ENCODE peak calls at places on chromosome 19, in six cellular contexts. I is fibroblast of pulmonary artery, E is left lung, J is cardiac fibroblast, X is WERI-Rb-1, A is heart left ventricle. T is an unnamed sample.

GRCh38 chr19:18322318-18322758 is 538 bp downstream of the LSM4 start:
- DNase-seq in J (peak), E (no peak), I (peak), X (peak), A (no peak), T (no peak)

GRCh38 chr19:45834970-45835369 is 19.9 kb upstream of the RSPH6A start:
- DNase-seq in A (peak), I (no peak), X (no peak), J (no peak), E (no peak), T (no peak)

GRCh38 chr19:9187191-9187590 is 8.4 kb downstream of the OR7D2 start:
- DNase-seq in I (no peak), X (no peak), A (no peak), J (no peak), E (no peak), T (no peak)

GRCh38 chr19:45187421-45188100 is 9.0 kb downstream of the BLOC1S3 start:
- DNase-seq in A (peak), E (no peak), J (peak), X (no peak), I (peak), T (no peak)

GRCh38 chr19:42601811-42602443 is 7.2 kb upstream of the CEACAM8 start:
- DNase-seq in A (no peak), J (peak), I (peak), X (no peak), E (no peak), T (no peak)

GRCh38 chr19:38442736-38443135 is 9.2 kb downstream of the RYR1 start:
- DNase-seq in X (no peak), A (no peak), J (no peak), I (no peak), E (no peak), T (no peak)

GRCh38 chr19:47107953-47108746 is 5.4 kb downstream of the ZC3H4 start:
- DNase-seq in E (no peak), A (no peak), J (peak), X (no peak), I (no peak), T (no peak)

GRCh38 chr19:29532956-29533355 is 7.2 kb downstream of the VSTM2B start:
- DNase-seq in J (no peak), I (no peak), X (no peak), A (peak), E (no peak), T (no peak)

GRCh38 chr19:54063350-54064078 is at the start of gene VSTM1:
- DNase-seq in E (peak), I (no peak), X (no peak), A (no peak), J (no peak), T (no peak)

GRCh38 chr19:30168760-30169159 is 203.4 kb upstream of the ZNF536 start:
- DNase-seq in A (no peak), X (no peak), J (no peak), I (no peak), E (no peak), T (no peak)

GRCh38 chr19:28486934-28487333 is 726.0 kb downstream of the UQCRFS1 start:
- DNase-seq in X (no peak), A (no peak), E (no peak), I (no peak), J (no peak), T (no peak)

GRCh38 chr19:19568802-19569756 is 31.0 kb downstream of the CILP2 start:
- DNase-seq in J (peak), E (no peak), I (peak), A (no peak), X (no peak), T (no peak)

GRCh38 chr19:30811397-30812098 is 439.4 kb downstream of the ZNF536 start:
- DNase-seq in J (no peak), X (no peak), I (no peak), E (no peak), A (no peak), T (no peak)

GRCh38 chr19:28737021-28737525 is 475.9 kb downstream of the UQCRFS1 start:
- DNase-seq in A (no peak), J (peak), X (no peak), I (peak), E (no peak), T (no peak)

GRCh38 chr19:31648347-31648746 is 299.1 kb upstream of the TSHZ3 start:
- DNase-seq in I (no peak), X (no peak), J (peak), E (no peak), A (no peak), T (no peak)

GRCh38 chr19:32599736-32600157 is 18.8 kb downstream of the PDCD5 start:
- DNase-seq in A (no peak), I (peak), X (peak), E (no peak), J (peak), T (peak)

GRCh38 chr19:18397242-18398202 is at the start of gene LRRC25:
- DNase-seq in A (no peak), J (no peak), X (no peak), E (peak), I (no peak), T (no peak)

GRCh38 chr19:12715929-12716328 is 7.8 kb downstream of the TNPO2 start:
- DNase-seq in E (no peak), I (no peak), X (no peak), A (no peak), J (no peak), T (no peak)

GRCh38 chr19:28977826-28978225 is 235.1 kb downstream of the UQCRFS1 start:
- DNase-seq in X (no peak), E (no peak), J (no peak), A (no peak), I (no peak), T (no peak)

GRCh38 chr19:16441661-16442071 is 30.1 kb downstream of the EPS15L1 start:
- DNase-seq in J (peak), E (peak), A (no peak), I (no peak), X (peak), T (no peak)

GRCh38 chr19:42606660-42607351 is 12.1 kb upstream of the CEACAM8 start:
- DNase-seq in E (peak), I (peak), J (peak), X (peak), A (peak), T (peak)

GRCh38 chr19:19040417-19040816 is 7.0 kb downstream of the ARMC6 start:
- DNase-seq in E (peak), I (peak), J (peak), A (no peak), X (no peak), T (no peak)

GRCh38 chr19:8069116-8069973 is 16.8 kb downstream of the CCL25 start:
- DNase-seq in J (no peak), E (peak), X (peak), I (no peak), A (no peak), T (peak)

GRCh38 chr19:32287811-32288227 is 57.6 kb upstream of the ZNF507 start:
- DNase-seq in I (peak), E (no peak), J (peak), X (peak), A (peak), T (no peak)

GRCh38 chr19:58563034-58563573 is 4.7 kb upstream of the UBE2M start:
- DNase-seq in E (no peak), J (peak), I (peak), X (peak), A (peak), T (no peak)

GRCh38 chr19:48926909-48927308 is 6.6 kb upstream of the DHDH start:
- DNase-seq in I (peak), E (no peak), A (no peak), J (peak), X (no peak), T (no peak)

GRCh38 chr19:12867120-12868099 is 13.8 kb downstream of the DNASE2 start:
- DNase-seq in I (peak), X (no peak), J (peak), E (peak), A (peak), T (no peak)

GRCh38 chr19:13430790-13431582 is 75.3 kb downstream of the CACNA1A start:
- DNase-seq in A (no peak), I (peak), E (no peak), J (peak), X (peak), T (no peak)

GRCh38 chr19:48249502-48250014 is 6.2 kb downstream of the CARD8 start:
- DNase-seq in A (peak), E (no peak), I (peak), X (no peak), J (peak), T (peak)

GRCh38 chr19:55643003-55643732 is at the start of gene ZNF581:
- DNase-seq in E (peak), J (peak), I (peak), A (peak), X (peak), T (peak)

DNA sequence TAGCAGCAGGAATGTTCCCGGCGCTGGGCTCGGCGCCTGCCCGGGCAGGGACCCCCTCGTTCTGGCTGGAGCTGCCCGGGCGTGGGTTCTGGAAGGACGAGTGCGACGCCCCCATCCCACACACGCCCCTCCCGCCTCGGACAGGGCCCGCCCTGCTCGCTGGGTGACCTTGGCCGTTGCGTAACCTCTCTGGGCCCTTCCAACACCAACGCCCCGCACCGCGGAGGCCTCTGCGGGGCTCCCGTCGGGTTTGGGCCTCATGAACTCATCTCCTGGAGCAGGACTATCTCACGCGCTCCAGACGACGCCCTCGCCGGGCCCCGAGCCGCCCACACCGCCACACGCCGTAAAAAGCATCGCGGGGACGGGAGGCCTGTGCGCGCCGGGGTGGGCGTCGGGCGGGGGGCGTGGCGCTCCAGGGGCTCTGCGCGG is 10.4 kb downstream of the PALM start:
- DNase-seq in I (peak), A (no peak), J (peak), X (no peak), E (no peak), T (no peak)
- H3K4me3 ChIP-seq in I (no peak), A (no peak), J (no peak), X (no peak), E (no peak), T (no peak)

DNA sequence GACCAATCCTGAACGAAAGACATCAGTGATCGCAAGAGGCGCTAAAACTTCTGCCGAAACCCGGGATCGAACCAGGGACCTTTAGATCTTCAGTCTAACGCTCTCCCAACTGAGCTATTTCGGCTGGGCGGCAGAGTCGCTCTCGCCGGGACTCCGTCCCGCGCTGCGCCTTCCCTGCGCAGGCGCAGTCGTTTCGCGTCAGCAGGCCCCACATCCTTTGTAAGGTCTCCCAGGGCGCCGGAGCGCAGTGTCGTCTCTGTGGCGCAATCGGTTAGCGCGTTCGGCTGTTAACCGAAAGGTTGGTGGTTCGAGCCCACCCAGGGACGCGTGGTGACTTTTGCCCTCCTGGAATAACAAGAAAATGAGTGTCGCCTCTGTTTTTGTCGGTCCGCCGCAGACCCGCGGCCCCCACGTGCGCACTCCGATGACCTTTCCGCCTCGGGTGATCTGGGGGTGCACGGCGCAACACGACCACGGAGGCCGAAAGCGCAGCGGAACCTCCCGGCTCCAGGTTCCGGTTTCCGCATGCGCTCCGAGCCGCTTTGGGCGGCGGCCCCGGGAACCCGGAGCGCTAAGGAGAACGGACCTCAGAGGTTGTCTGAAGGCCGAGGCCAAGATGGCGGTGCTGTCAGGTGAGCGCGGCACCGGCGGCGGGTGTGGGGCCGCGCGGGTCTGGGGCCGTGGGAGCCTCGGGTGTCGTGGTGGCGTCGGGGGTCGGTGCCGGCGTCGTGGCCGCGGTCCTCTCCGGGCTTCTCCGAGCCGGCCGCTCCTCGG is at the start of gene NDUFS7:
- DNase-seq in I (peak), X (peak), A (peak), J (peak), E (peak), T (peak)
- TF ChIP-seq CTCF in I (peak), X (peak), A (peak), J (peak), E (peak), T (peak)

GRCh38 chr19:50383307-50383851 is 768 bp upstream of the POLD1 start:
- DNase-seq in I (no peak), X (no peak), E (no peak), A (no peak), J (no peak), T (no peak)
- H3K4me3 ChIP-seq in I (peak), X (peak), E (peak), A (peak), J (peak), T (peak)

GRCh38 chr19:6533746-6534418 is 3.1 kb downstream of the TNFSF9 start:
- DNase-seq in I (no peak), A (no peak), E (no peak), X (no peak), J (no peak), T (no peak)
- TF ChIP-seq CTCF in I (no peak), A (no peak), E (no peak), X (no peak), J (no peak), T (no peak)